ENCODE peak calls at places on chromosomes 13 and 19, in seven cellular contexts. One of them, this sample, is unnamed.

GRCh38 chr13:105255472-105255871 is 1280.0 kb downstream of the EFNB2 start:
- DNase-seq in left ventricle myocardium inferior: no peak
- DNase-seq in pancreas: no peak
- DNase-seq in mammary epithelial cell: no peak
- DNase-seq in bronchial epithelial cell: no peak
- DNase-seq in endodermal cell: no peak
- DNase-seq in heart left ventricle: no peak
- DNase-seq in this sample: no peak

GRCh38 chr19:5609881-5610280 is 12.7 kb downstream of the SAFB2 start:
- DNase-seq in left ventricle myocardium inferior: no peak
- DNase-seq in pancreas: no peak
- DNase-seq in heart left ventricle: no peak
- DNase-seq in endodermal cell: no peak
- DNase-seq in bronchial epithelial cell: no peak
- DNase-seq in mammary epithelial cell: no peak
- DNase-seq in this sample: no peak

GRCh38 chr13:33849211-33849610 is 31.3 kb downstream of the RFC3 start:
- DNase-seq in bronchial epithelial cell: no peak
- DNase-seq in mammary epithelial cell: no peak
- DNase-seq in pancreas: no peak
- DNase-seq in left ventricle myocardium inferior: no peak
- DNase-seq in heart left ventricle: no peak
- DNase-seq in endodermal cell: no peak
- DNase-seq in this sample: no peak

GRCh38 chr19:2434267-2434666 is 6.9 kb upstream of the TIMM13 start:
- DNase-seq in mammary epithelial cell: no peak
- DNase-seq in endodermal cell: peak; percentile 48
- DNase-seq in left ventricle myocardium inferior: no peak
- DNase-seq in heart left ventricle: no peak
- DNase-seq in bronchial epithelial cell: no peak
- DNase-seq in pancreas: no peak
- DNase-seq in this sample: no peak

GRCh38 chr19:51359294-51359693 is 6.9 kb downstream of the ETFB start:
- DNase-seq in pancreas: no peak
- DNase-seq in heart left ventricle: no peak
- DNase-seq in mammary epithelial cell: peak; percentile 85
- DNase-seq in left ventricle myocardium inferior: no peak
- DNase-seq in bronchial epithelial cell: peak; percentile 86
- DNase-seq in endodermal cell: no peak
- DNase-seq in this sample: peak; percentile 89

GRCh38 chr13:46367622-46368327 is 19.3 kb downstream of the RUBCNL start:
- DNase-seq in pancreas: no peak
- DNase-seq in mammary epithelial cell: peak; percentile 44
- DNase-seq in heart left ventricle: no peak
- DNase-seq in bronchial epithelial cell: peak; percentile 19
- DNase-seq in endodermal cell: no peak
- DNase-seq in left ventricle myocardium inferior: no peak
- DNase-seq in this sample: peak; percentile 21

GRCh38 chr13:80168089-80168850 is 172.7 kb downstream of the SPRY2 start:
- DNase-seq in mammary epithelial cell: peak; percentile 14
- DNase-seq in pancreas: no peak
- DNase-seq in heart left ventricle: no peak
- DNase-seq in left ventricle myocardium inferior: no peak
- DNase-seq in bronchial epithelial cell: peak; percentile 36
- DNase-seq in endodermal cell: no peak
- DNase-seq in this sample: peak; percentile 33

GRCh38 chr13:110912651-110913051 is 2.2 kb downstream of the ANKRD10 start:
- DNase-seq in endodermal cell: peak; percentile 55
- DNase-seq in bronchial epithelial cell: peak; percentile 54
- DNase-seq in pancreas: no peak
- DNase-seq in left ventricle myocardium inferior: no peak
- DNase-seq in heart left ventricle: no peak
- DNase-seq in mammary epithelial cell: no peak
- DNase-seq in this sample: peak; percentile 40

GRCh38 chr13:99312493-99312883 is 5.3 kb upstream of the GPR183 start:
- DNase-seq in mammary epithelial cell: no peak
- DNase-seq in bronchial epithelial cell: no peak
- DNase-seq in heart left ventricle: no peak
- DNase-seq in pancreas: no peak
- DNase-seq in left ventricle myocardium inferior: peak; percentile 45
- DNase-seq in endodermal cell: no peak
- DNase-seq in this sample: peak; percentile 39

GRCh38 chr19:2380567-2380966 is 20.5 kb downstream of the TMPRSS9 start:
- DNase-seq in mammary epithelial cell: no peak
- DNase-seq in pancreas: no peak
- DNase-seq in left ventricle myocardium inferior: no peak
- DNase-seq in endodermal cell: no peak
- DNase-seq in bronchial epithelial cell: no peak
- DNase-seq in heart left ventricle: no peak
- DNase-seq in this sample: no peak

GRCh38 chr19:56732974-56733373 is 61.4 kb upstream of the ZNF835 start:
- DNase-seq in left ventricle myocardium inferior: no peak
- DNase-seq in bronchial epithelial cell: no peak
- DNase-seq in heart left ventricle: no peak
- DNase-seq in endodermal cell: no peak
- DNase-seq in pancreas: no peak
- DNase-seq in mammary epithelial cell: no peak
- DNase-seq in this sample: no peak

GRCh38 chr19:56507446-56508281 is at the start of gene ZNF471:
- DNase-seq in endodermal cell: peak; percentile 95
- DNase-seq in bronchial epithelial cell: peak; percentile 95
- DNase-seq in mammary epithelial cell: peak; percentile 97
- DNase-seq in pancreas: peak; percentile 99
- DNase-seq in heart left ventricle: peak; percentile 99
- DNase-seq in left ventricle myocardium inferior: peak; percentile 99
- DNase-seq in this sample: peak; percentile 99

GRCh38 chr13:101640797-101641400 is 188.4 kb downstream of the ITGBL1 start:
- DNase-seq in pancreas: no peak
- DNase-seq in endodermal cell: no peak
- DNase-seq in bronchial epithelial cell: peak; percentile 94
- DNase-seq in heart left ventricle: no peak
- DNase-seq in mammary epithelial cell: peak; percentile 73
- DNase-seq in left ventricle myocardium inferior: no peak
- DNase-seq in this sample: peak; percentile 81

GRCh38 chr13:51333421-51333820 is 6.1 kb upstream of the SERPINE3 start:
- DNase-seq in mammary epithelial cell: no peak
- DNase-seq in endodermal cell: no peak
- DNase-seq in pancreas: no peak
- DNase-seq in heart left ventricle: no peak
- DNase-seq in left ventricle myocardium inferior: no peak
- DNase-seq in bronchial epithelial cell: no peak
- DNase-seq in this sample: no peak

GRCh38 chr19:45973564-45974338 is at the start of gene NOVA2:
- DNase-seq in pancreas: peak; percentile 81
- DNase-seq in mammary epithelial cell: peak; percentile 47
- DNase-seq in heart left ventricle: peak; percentile 90
- DNase-seq in left ventricle myocardium inferior: peak; percentile 73
- DNase-seq in endodermal cell: peak; percentile 98
- DNase-seq in bronchial epithelial cell: no peak
- DNase-seq in this sample: peak; percentile 47

GRCh38 chr13:71578048-71578447 is 289.0 kb downstream of the DACH1 start:
- DNase-seq in pancreas: no peak
- DNase-seq in left ventricle myocardium inferior: no peak
- DNase-seq in endodermal cell: no peak
- DNase-seq in heart left ventricle: no peak
- DNase-seq in mammary epithelial cell: no peak
- DNase-seq in bronchial epithelial cell: no peak
- DNase-seq in this sample: no peak

GRCh38 chr13:71580614-71581013 is 286.4 kb downstream of the DACH1 start:
- DNase-seq in bronchial epithelial cell: no peak
- DNase-seq in pancreas: no peak
- DNase-seq in left ventricle myocardium inferior: no peak
- DNase-seq in endodermal cell: no peak
- DNase-seq in heart left ventricle: no peak
- DNase-seq in mammary epithelial cell: no peak
- DNase-seq in this sample: no peak

DNA sequence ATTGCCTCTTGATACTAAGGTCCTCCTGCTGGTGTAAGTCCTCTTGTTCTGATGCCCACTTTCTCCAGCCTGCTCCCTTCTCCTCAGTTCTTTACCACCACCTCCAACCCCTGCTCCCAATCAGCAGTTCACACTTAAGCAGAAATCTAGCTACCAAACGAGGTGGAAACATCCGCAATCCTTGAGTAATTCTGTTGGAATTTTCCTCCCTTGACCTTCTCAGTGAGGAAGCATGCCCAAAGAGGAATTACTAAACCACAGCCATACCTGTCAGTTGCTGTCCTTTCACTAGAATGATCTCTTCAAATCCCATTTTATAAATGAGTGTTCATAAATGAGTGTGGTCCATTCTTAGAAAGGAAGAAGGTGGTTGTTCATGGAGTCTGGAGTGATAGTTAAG is 289.9 kb downstream of the DACH1 start:
- DNase-seq in mammary epithelial cell: peak; percentile 29
- DNase-seq in bronchial epithelial cell: peak; percentile 36
- DNase-seq in heart left ventricle: no peak
- DNase-seq in endodermal cell: no peak
- DNase-seq in pancreas: no peak
- DNase-seq in left ventricle myocardium inferior: no peak
- DNase-seq in this sample: peak; percentile 76
- TF ChIP-seq CTCF in mammary epithelial cell: no peak
- TF ChIP-seq CTCF in bronchial epithelial cell: no peak
- TF ChIP-seq CTCF in heart left ventricle: no peak
- TF ChIP-seq CTCF in endodermal cell: no peak
- TF ChIP-seq CTCF in pancreas: no peak
- TF ChIP-seq CTCF in left ventricle myocardium inferior: no peak
- TF ChIP-seq CTCF in this sample: no peak

GRCh38 chr19:18896421-18896841 is 473 bp upstream of the CERS1 start:
- DNase-seq in mammary epithelial cell: peak; percentile 17
- DNase-seq in bronchial epithelial cell: no peak
- DNase-seq in heart left ventricle: no peak
- DNase-seq in left ventricle myocardium inferior: no peak
- DNase-seq in endodermal cell: peak; percentile 67
- DNase-seq in pancreas: peak; percentile 71
- DNase-seq in this sample: peak; percentile 41
- H3K4me3 ChIP-seq in mammary epithelial cell: no peak overlapping the region
- H3K4me3 ChIP-seq in bronchial epithelial cell: no peak overlapping the region
- H3K4me3 ChIP-seq in heart left ventricle: peak overlapping the region; percentile 53
- H3K4me3 ChIP-seq in left ventricle myocardium inferior: peak overlapping the region; percentile 30
- H3K4me3 ChIP-seq in endodermal cell: no peak overlapping the region
- H3K4me3 ChIP-seq in pancreas: no peak overlapping the region
- H3K4me3 ChIP-seq in this sample: no peak overlapping the region

GRCh38 chr13:38687246-38688229 is 661 bp downstream of the FREM2 start:
- DNase-seq in left ventricle myocardium inferior: no peak
- DNase-seq in pancreas: peak; percentile 85
- DNase-seq in endodermal cell: no peak
- DNase-seq in bronchial epithelial cell: no peak
- DNase-seq in heart left ventricle: peak; percentile 62
- DNase-seq in mammary epithelial cell: peak; percentile 59
- DNase-seq in this sample: peak; percentile 34

GRCh38 chr13:38688674-38689073 is 1.8 kb downstream of the FREM2 start:
- DNase-seq in pancreas: peak; percentile 87
- DNase-seq in mammary epithelial cell: no peak
- DNase-seq in bronchial epithelial cell: no peak
- DNase-seq in endodermal cell: no peak
- DNase-seq in left ventricle myocardium inferior: no peak
- DNase-seq in heart left ventricle: no peak
- DNase-seq in this sample: no peak

GRCh38 chr13:38686635-38687245 is at the start of gene FREM2:
- DNase-seq in pancreas: peak; percentile 82
- DNase-seq in heart left ventricle: no peak
- DNase-seq in left ventricle myocardium inferior: no peak
- DNase-seq in bronchial epithelial cell: peak; percentile 53
- DNase-seq in mammary epithelial cell: peak; percentile 76
- DNase-seq in endodermal cell: peak; percentile 98
- DNase-seq in this sample: peak; percentile 76

GRCh38 chr13:38684714-38685113 is 2.2 kb upstream of the FREM2 start:
- DNase-seq in bronchial epithelial cell: no peak
- DNase-seq in left ventricle myocardium inferior: no peak
- DNase-seq in mammary epithelial cell: no peak
- DNase-seq in heart left ventricle: no peak
- DNase-seq in endodermal cell: no peak
- DNase-seq in pancreas: no peak
- DNase-seq in this sample: no peak

GRCh38 chr13:38685974-38686571 is 804 bp upstream of the FREM2 start:
- DNase-seq in bronchial epithelial cell: peak; percentile 50
- DNase-seq in pancreas: no peak
- DNase-seq in endodermal cell: peak; percentile 86
- DNase-seq in mammary epithelial cell: peak; percentile 44
- DNase-seq in left ventricle myocardium inferior: no peak
- DNase-seq in heart left ventricle: no peak
- DNase-seq in this sample: peak; percentile 52
- TF ChIP-seq CTCF in bronchial epithelial cell: peak; percentile 42
- TF ChIP-seq CTCF in pancreas: no peak
- TF ChIP-seq CTCF in endodermal cell: peak; percentile 74
- TF ChIP-seq CTCF in mammary epithelial cell: peak; percentile 35
- TF ChIP-seq CTCF in left ventricle myocardium inferior: peak; percentile 52
- TF ChIP-seq CTCF in heart left ventricle: peak; percentile 25
- TF ChIP-seq CTCF in this sample: peak; percentile 56

DNA sequence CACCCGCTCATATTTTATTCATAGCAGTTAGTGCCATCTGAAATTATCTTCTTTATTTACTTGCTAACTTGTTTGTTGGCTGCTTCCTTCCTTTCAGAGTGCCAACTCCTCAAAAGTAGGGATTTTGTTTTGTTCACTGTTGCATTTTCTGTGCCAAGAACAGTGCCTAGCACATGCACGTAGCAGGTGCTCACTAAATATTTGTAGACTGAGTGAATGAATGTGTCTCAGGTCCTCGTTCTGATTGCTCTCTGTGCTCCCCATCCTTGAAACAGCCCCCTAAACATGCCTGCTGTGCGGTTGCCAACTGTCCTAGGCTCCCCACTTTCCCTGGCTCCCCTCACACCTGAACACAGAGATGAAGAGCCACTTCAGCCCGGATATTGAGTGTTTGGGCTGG is 1.5 kb downstream of the GIPC1 start:
- DNase-seq in left ventricle myocardium inferior: no peak
- DNase-seq in pancreas: no peak
- DNase-seq in mammary epithelial cell: no peak
- DNase-seq in heart left ventricle: no peak
- DNase-seq in endodermal cell: no peak
- DNase-seq in bronchial epithelial cell: no peak
- DNase-seq in this sample: no peak
- H3K4me3 ChIP-seq in left ventricle myocardium inferior: peak overlapping the region; percentile 96
- H3K4me3 ChIP-seq in pancreas: peak overlapping the region; percentile 91
- H3K4me3 ChIP-seq in mammary epithelial cell: peak overlapping the region; percentile 99
- H3K4me3 ChIP-seq in heart left ventricle: no peak overlapping the region
- H3K4me3 ChIP-seq in endodermal cell: peak overlapping the region; percentile 96
- H3K4me3 ChIP-seq in bronchial epithelial cell: peak overlapping the region; percentile 82
- H3K4me3 ChIP-seq in this sample: peak overlapping the region; percentile 89